ENCODE peak calls at places on chromosomes 1 and 21, in nine cellular contexts. D is HS-5; F is OCI-M1; T is AG20443; G is aorta; R is bronchial epithelial cell; Q is stimulated activated CD4-positive, alpha-beta T cell treated with anti-CD3 and anti-CD28 coated beads, Interleukin-4, amount 100 ng/mL, for 4 hours; M is hepatocyte; I is Kasumi-1. X is an unnamed sample.
A peak's percentile ranks its signal among the peaks of the same experiment; 100 is the strongest.

GRCh38 chr1:208083016-208083714 is 161.0 kb downstream of the PLXNA2 start:
- DNase-seq in D (no peak), F (no peak), T (no peak), G (no peak), R (no peak), Q (no peak), M (no peak), I (no peak), X (no peak)

GRCh38 chr1:65209005-65209885 is 61.2 kb downstream of the AK4 start:
- DNase-seq in D (no peak), F (peak; percentile 90), T (peak; percentile 79), G (no peak), R (peak; percentile 45), Q (no peak), M (peak; percentile 55), I (peak; percentile 45), X (no peak)

GRCh38 chr1:26598890-26599289 is 69.3 kb downstream of the RPS6KA1 start:
- DNase-seq in D (no peak), F (peak; percentile 68), T (no peak), G (no peak), R (no peak), Q (no peak), M (no peak), I (peak; percentile 78), X (no peak)

GRCh38 chr1:155970531-155971167 is 7.7 kb downstream of the ARHGEF2 start:
- DNase-seq in D (peak; percentile 57), F (peak; percentile 98), T (peak; percentile 91), G (peak; percentile 90), R (no peak), Q (peak; percentile 47), M (no peak), I (peak; percentile 96), X (peak; percentile 94)

GRCh38 chr1:235515844-235516512 is 11.7 kb upstream of the B3GALNT2 start:
- DNase-seq in D (no peak), F (no peak), T (no peak), G (no peak), R (no peak), Q (no peak), M (no peak), I (no peak), X (no peak)

GRCh38 chr1:16628361-16629111 is 15.2 kb upstream of the NBPF1 start:
- DNase-seq in D (no peak), F (no peak), T (no peak), G (peak; percentile 83), R (no peak), Q (no peak), M (no peak), I (no peak), X (peak; percentile 83)

GRCh38 chr1:245475116-245475515 is 320.3 kb downstream of the KIF26B start:
- DNase-seq in D (peak; percentile 39), F (no peak), T (peak; percentile 75), G (no peak), R (peak; percentile 64), Q (no peak), M (no peak), I (no peak), X (no peak)

GRCh38 chr21:38145104-38145503 is 111.7 kb upstream of the KCNJ15 start:
- DNase-seq in D (no peak), F (no peak), T (no peak), G (no peak), R (no peak), Q (no peak), M (no peak), I (no peak), X (no peak)

GRCh38 chr21:42621166-42621827 is 32.1 kb upstream of the PDE9A start:
- DNase-seq in D (no peak), F (no peak), T (no peak), G (peak; percentile 73), R (peak; percentile 38), Q (no peak), M (peak; percentile 60), I (no peak), X (peak; percentile 51)

GRCh38 chr1:186882372-186883134 is 53.8 kb downstream of the PLA2G4A start:
- DNase-seq in D (no peak), F (no peak), T (no peak), G (no peak), R (no peak), Q (no peak), M (no peak), I (no peak), X (no peak)

GRCh38 chr1:90922996-90923395 is 98.8 kb downstream of the ZNF644 start:
- DNase-seq in D (no peak), F (no peak), T (no peak), G (no peak), R (no peak), Q (no peak), M (no peak), I (no peak), X (no peak)

GRCh38 chr21:45364464-45365185 is 40.3 kb upstream of the COL18A1 start:
- DNase-seq in D (no peak), F (no peak), T (peak; percentile 60), G (no peak), R (no peak), Q (no peak), M (no peak), I (no peak), X (no peak)

GRCh38 chr1:113109908-113110554 is 37.0 kb downstream of the LRIG2 start:
- DNase-seq in D (peak; percentile 87), F (no peak), T (peak; percentile 92), G (no peak), R (peak; percentile 49), Q (no peak), M (peak; percentile 35), I (no peak), X (no peak)

GRCh38 chr1:156160744-156161181 is 7.4 kb downstream of the SEMA4A start:
- DNase-seq in D (no peak), F (no peak), T (peak; percentile 91), G (peak; percentile 94), R (no peak), Q (peak; percentile 75), M (peak; percentile 85), I (no peak), X (peak; percentile 85)

GRCh38 chr1:230827081-230827681 is 41.1 kb downstream of the C1orf198 start:
- DNase-seq in D (no peak), F (no peak), T (no peak), G (no peak), R (no peak), Q (no peak), M (no peak), I (no peak), X (no peak)

GRCh38 chr21:42677339-42678117 is 24.1 kb downstream of the PDE9A start:
- DNase-seq in D (no peak), F (peak; percentile 92), T (no peak), G (no peak), R (peak; percentile 14), Q (no peak), M (no peak), I (peak; percentile 74), X (peak; percentile 29)

GRCh38 chr1:167578935-167579521 is 25.5 kb upstream of the CREG1 start:
- DNase-seq in D (no peak), F (no peak), T (no peak), G (no peak), R (no peak), Q (no peak), M (no peak), I (no peak), X (no peak)

GRCh38 chr1:177820213-177820612 is 149.6 kb downstream of the SEC16B start:
- DNase-seq in D (no peak), F (no peak), T (peak; percentile 23), G (no peak), R (no peak), Q (no peak), M (no peak), I (no peak), X (no peak)

GRCh38 chr1:175193339-175193950 is 869 bp upstream of the KIAA0040 start:
- DNase-seq in D (no peak), F (no peak), T (no peak), G (no peak), R (peak; percentile 58), Q (no peak), M (no peak), I (no peak), X (no peak)

GRCh38 chr1:234437423-234438171 is 41.4 kb downstream of the TARBP1 start:
- DNase-seq in D (no peak), F (no peak), T (no peak), G (no peak), R (no peak), Q (no peak), M (no peak), I (no peak), X (no peak)

GRCh38 chr1:194829492-194829891 is 1643.1 kb upstream of the B3GALT2 start:
- DNase-seq in D (peak; percentile 24), F (no peak), T (no peak), G (no peak), R (no peak), Q (no peak), M (no peak), I (no peak), X (no peak)

GRCh38 chr1:224368409-224368808 is 11.7 kb downstream of the CNIH4 start:
- DNase-seq in D (no peak), F (no peak), T (no peak), G (no peak), R (no peak), Q (no peak), M (no peak), I (no peak), X (no peak)

X was measured in spleen.